ENCODE peak calls at places on chromosome 19, in seven cellular contexts. One of them, this sample, is unnamed.
A peak's percentile ranks its signal among the peaks of the same experiment; 100 is the strongest.

GRCh38 chr19:11453468-11454341 is 18.3 kb downstream of the PRKCSH start:
- ATAC-seq in A549: peak; percentile 38
- ATAC-seq in right lobe of liver: no peak
- ATAC-seq in right cardiac atrium: no peak
- ATAC-seq in lower lobe of right lung: no peak
- ATAC-seq in HCT116: no peak
- ATAC-seq in upper lobe of left lung: no peak
- ATAC-seq in this sample: no peak

GRCh38 chr19:51514866-51515481 is 13.4 kb upstream of the SIGLEC12 start:
- ATAC-seq in right cardiac atrium: no peak
- ATAC-seq in lower lobe of right lung: peak; percentile 53
- ATAC-seq in right lobe of liver: peak; percentile 87
- ATAC-seq in HCT116: peak; percentile 85
- ATAC-seq in upper lobe of left lung: peak; percentile 49
- ATAC-seq in A549: peak; percentile 86
- ATAC-seq in this sample: no peak

GRCh38 chr19:23407597-23407996 is 12.3 kb upstream of the ZNF91 start:
- ATAC-seq in lower lobe of right lung: no peak
- ATAC-seq in right lobe of liver: no peak
- ATAC-seq in right cardiac atrium: no peak
- ATAC-seq in upper lobe of left lung: no peak
- ATAC-seq in HCT116: no peak
- ATAC-seq in A549: no peak
- ATAC-seq in this sample: no peak

GRCh38 chr19:52492991-52493470 is 34.4 kb upstream of the ZNF808 start:
- ATAC-seq in HCT116: no peak
- ATAC-seq in right cardiac atrium: peak; percentile 51
- ATAC-seq in A549: no peak
- ATAC-seq in right lobe of liver: no peak
- ATAC-seq in upper lobe of left lung: no peak
- ATAC-seq in lower lobe of right lung: peak; percentile 59
- ATAC-seq in this sample: peak; percentile 57

GRCh38 chr19:43675269-43675879 is 5.4 kb upstream of the PLAUR start:
- ATAC-seq in A549: peak; percentile 83
- ATAC-seq in upper lobe of left lung: no peak
- ATAC-seq in lower lobe of right lung: peak; percentile 71
- ATAC-seq in right lobe of liver: peak; percentile 45
- ATAC-seq in HCT116: peak; percentile 89
- ATAC-seq in right cardiac atrium: peak; percentile 13
- ATAC-seq in this sample: no peak

GRCh38 chr19:10255358-10255757 is 3.3 kb downstream of the MRPL4 start:
- ATAC-seq in right cardiac atrium: no peak
- ATAC-seq in A549: no peak
- ATAC-seq in right lobe of liver: no peak
- ATAC-seq in HCT116: no peak
- ATAC-seq in upper lobe of left lung: no peak
- ATAC-seq in lower lobe of right lung: no peak
- ATAC-seq in this sample: no peak

GRCh38 chr19:2970201-2970838 is 7.0 kb upstream of the TLE6 start:
- ATAC-seq in A549: no peak
- ATAC-seq in right cardiac atrium: peak; percentile 34
- ATAC-seq in lower lobe of right lung: peak; percentile 45
- ATAC-seq in upper lobe of left lung: peak; percentile 10
- ATAC-seq in HCT116: no peak
- ATAC-seq in right lobe of liver: peak; percentile 18
- ATAC-seq in this sample: peak; percentile 35

GRCh38 chr19:7722231-7722651 is 9.7 kb downstream of the CLEC4G start:
- ATAC-seq in HCT116: no peak
- ATAC-seq in A549: no peak
- ATAC-seq in lower lobe of right lung: no peak
- ATAC-seq in right cardiac atrium: no peak
- ATAC-seq in upper lobe of left lung: no peak
- ATAC-seq in right lobe of liver: no peak
- ATAC-seq in this sample: no peak

GRCh38 chr19:40571005-40571318 is 5.7 kb upstream of the SHKBP1 start:
- ATAC-seq in right cardiac atrium: no peak
- ATAC-seq in right lobe of liver: no peak
- ATAC-seq in A549: no peak
- ATAC-seq in upper lobe of left lung: no peak
- ATAC-seq in lower lobe of right lung: no peak
- ATAC-seq in HCT116: no peak
- ATAC-seq in this sample: no peak

GRCh38 chr19:43779147-43779819 is 1.5 kb downstream of the KCNN4 start:
- ATAC-seq in right lobe of liver: no peak
- ATAC-seq in HCT116: no peak
- ATAC-seq in right cardiac atrium: peak; percentile 31
- ATAC-seq in lower lobe of right lung: peak; percentile 24
- ATAC-seq in A549: no peak
- ATAC-seq in upper lobe of left lung: no peak
- ATAC-seq in this sample: no peak

GRCh38 chr19:12314553-12314952 is 18.9 kb downstream of the ZNF563 start:
- ATAC-seq in upper lobe of left lung: no peak
- ATAC-seq in right cardiac atrium: no peak
- ATAC-seq in HCT116: no peak
- ATAC-seq in right lobe of liver: peak; percentile 88
- ATAC-seq in lower lobe of right lung: no peak
- ATAC-seq in A549: no peak
- ATAC-seq in this sample: no peak

GRCh38 chr19:58305932-58306323 is 751 bp downstream of the ERVK3-1 start:
- ATAC-seq in right lobe of liver: no peak
- ATAC-seq in lower lobe of right lung: no peak
- ATAC-seq in upper lobe of left lung: no peak
- ATAC-seq in HCT116: no peak
- ATAC-seq in A549: no peak
- ATAC-seq in right cardiac atrium: no peak
- ATAC-seq in this sample: no peak

GRCh38 chr19:51143486-51143885 is 1.4 kb downstream of the SIGLEC7 start:
- ATAC-seq in A549: no peak
- ATAC-seq in upper lobe of left lung: no peak
- ATAC-seq in right lobe of liver: no peak
- ATAC-seq in lower lobe of right lung: no peak
- ATAC-seq in HCT116: no peak
- ATAC-seq in right cardiac atrium: no peak
- ATAC-seq in this sample: no peak

GRCh38 chr19:55080121-55080914 is 4.6 kb downstream of the EPS8L1 start:
- ATAC-seq in A549: peak; percentile 87
- ATAC-seq in HCT116: peak; percentile 82
- ATAC-seq in upper lobe of left lung: peak; percentile 80
- ATAC-seq in right lobe of liver: peak; percentile 71
- ATAC-seq in right cardiac atrium: peak; percentile 72
- ATAC-seq in lower lobe of right lung: peak; percentile 88
- ATAC-seq in this sample: peak; percentile 23

GRCh38 chr19:10565028-10565566 is 713 bp downstream of the KRI1 start:
- ATAC-seq in A549: peak; percentile 32
- ATAC-seq in lower lobe of right lung: peak; percentile 6
- ATAC-seq in upper lobe of left lung: peak; percentile 18
- ATAC-seq in HCT116: peak; percentile 12
- ATAC-seq in right cardiac atrium: no peak
- ATAC-seq in right lobe of liver: no peak
- ATAC-seq in this sample: no peak

GRCh38 chr19:6767081-6767356 is 216 bp downstream of the SH2D3A start:
- ATAC-seq in right cardiac atrium: peak; percentile 22
- ATAC-seq in upper lobe of left lung: peak; percentile 25
- ATAC-seq in lower lobe of right lung: peak; percentile 52
- ATAC-seq in HCT116: peak; percentile 44
- ATAC-seq in A549: peak; percentile 40
- ATAC-seq in right lobe of liver: peak; percentile 35
- ATAC-seq in this sample: no peak

GRCh38 chr19:10111405-10111811 is at the start of gene P2RY11:
- ATAC-seq in lower lobe of right lung: peak; percentile 20
- ATAC-seq in upper lobe of left lung: no peak
- ATAC-seq in A549: no peak
- ATAC-seq in HCT116: no peak
- ATAC-seq in right lobe of liver: peak; percentile 9
- ATAC-seq in right cardiac atrium: no peak
- ATAC-seq in this sample: no peak

GRCh38 chr19:51023946-51024345 is 2.5 kb downstream of the KLK11 start:
- ATAC-seq in A549: no peak
- ATAC-seq in HCT116: no peak
- ATAC-seq in right lobe of liver: no peak
- ATAC-seq in lower lobe of right lung: no peak
- ATAC-seq in upper lobe of left lung: no peak
- ATAC-seq in right cardiac atrium: no peak
- ATAC-seq in this sample: no peak

GRCh38 chr19:46355991-46356669 is 9.2 kb downstream of the PPP5C start:
- ATAC-seq in A549: peak; percentile 31
- ATAC-seq in upper lobe of left lung: no peak
- ATAC-seq in right cardiac atrium: peak; percentile 3
- ATAC-seq in right lobe of liver: peak; percentile 13
- ATAC-seq in lower lobe of right lung: no peak
- ATAC-seq in HCT116: no peak
- ATAC-seq in this sample: no peak

GRCh38 chr19:46356670-46357055 is 9.8 kb downstream of the PPP5C start:
- ATAC-seq in A549: no peak
- ATAC-seq in right lobe of liver: no peak
- ATAC-seq in upper lobe of left lung: no peak
- ATAC-seq in right cardiac atrium: no peak
- ATAC-seq in HCT116: no peak
- ATAC-seq in lower lobe of right lung: no peak
- ATAC-seq in this sample: no peak

GRCh38 chr19:46353730-46354528 is 7.0 kb downstream of the PPP5C start:
- ATAC-seq in HCT116: no peak
- ATAC-seq in lower lobe of right lung: no peak
- ATAC-seq in upper lobe of left lung: no peak
- ATAC-seq in A549: no peak
- ATAC-seq in right cardiac atrium: no peak
- ATAC-seq in right lobe of liver: peak; percentile 9
- ATAC-seq in this sample: no peak

GRCh38 chr19:46357846-46358583 is 11.1 kb downstream of the PPP5C start:
- ATAC-seq in lower lobe of right lung: no peak
- ATAC-seq in A549: no peak
- ATAC-seq in upper lobe of left lung: no peak
- ATAC-seq in right cardiac atrium: no peak
- ATAC-seq in right lobe of liver: no peak
- ATAC-seq in HCT116: no peak
- ATAC-seq in this sample: no peak

GRCh38 chr19:46355234-46355990 is 8.5 kb downstream of the PPP5C start:
- ATAC-seq in A549: no peak
- ATAC-seq in lower lobe of right lung: no peak
- ATAC-seq in right cardiac atrium: peak; percentile 28
- ATAC-seq in upper lobe of left lung: no peak
- ATAC-seq in right lobe of liver: peak; percentile 88
- ATAC-seq in HCT116: no peak
- ATAC-seq in this sample: no peak
- H3K27ac ChIP-seq in A549: no peak overlapping the region
- H3K27ac ChIP-seq in lower lobe of right lung: no peak overlapping the region
- H3K27ac ChIP-seq in right cardiac atrium: peak overlapping the region; percentile 55
- H3K27ac ChIP-seq in upper lobe of left lung: peak overlapping the region; percentile 9
- H3K27ac ChIP-seq in right lobe of liver: peak overlapping the region; percentile 47
- H3K27ac ChIP-seq in HCT116: no peak overlapping the region
- H3K27ac ChIP-seq in this sample: no peak overlapping the region

DNA sequence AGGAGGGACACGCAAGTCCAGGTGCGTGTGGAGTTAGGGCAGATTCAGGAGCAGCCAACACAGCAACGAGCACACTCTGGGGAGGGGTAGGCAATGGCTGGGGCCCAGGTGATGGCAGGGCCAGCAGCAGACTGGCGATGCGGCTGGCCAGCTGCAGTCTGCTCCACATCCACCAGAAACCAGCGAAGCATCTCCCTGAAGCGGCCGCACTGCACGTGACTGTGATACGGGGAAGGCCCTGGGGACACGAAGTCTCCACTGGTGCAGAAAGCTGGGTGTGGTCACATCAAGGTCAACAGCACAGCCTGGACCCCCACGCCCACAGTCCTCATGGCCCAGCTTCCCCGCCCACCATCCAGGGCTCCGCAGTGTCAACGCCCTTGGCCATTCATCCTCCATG is 21.3 kb upstream of the EPHX3 start:
- ATAC-seq in A549: no peak
- ATAC-seq in upper lobe of left lung: no peak
- ATAC-seq in lower lobe of right lung: no peak
- ATAC-seq in right cardiac atrium: no peak
- ATAC-seq in HCT116: no peak
- ATAC-seq in right lobe of liver: no peak
- ATAC-seq in this sample: no peak
- H3K27ac ChIP-seq in A549: no peak overlapping the region
- H3K27ac ChIP-seq in upper lobe of left lung: peak overlapping the region; percentile 86
- H3K27ac ChIP-seq in lower lobe of right lung: peak overlapping the region; percentile 76
- H3K27ac ChIP-seq in right cardiac atrium: no peak overlapping the region
- H3K27ac ChIP-seq in HCT116: no peak overlapping the region
- H3K27ac ChIP-seq in right lobe of liver: no peak overlapping the region
- H3K27ac ChIP-seq in this sample: peak overlapping the region; percentile 87

GRCh38 chr19:19661675-19662251 is 1.7 kb downstream of the ATP13A1 start:
- ATAC-seq in upper lobe of left lung: no peak
- ATAC-seq in right cardiac atrium: no peak
- ATAC-seq in right lobe of liver: no peak
- ATAC-seq in lower lobe of right lung: peak; percentile 2
- ATAC-seq in A549: no peak
- ATAC-seq in HCT116: no peak
- ATAC-seq in this sample: no peak

GRCh38 chr19:19657397-19657783 is 6.1 kb downstream of the ATP13A1 start:
- ATAC-seq in lower lobe of right lung: no peak
- ATAC-seq in HCT116: no peak
- ATAC-seq in right lobe of liver: no peak
- ATAC-seq in A549: no peak
- ATAC-seq in upper lobe of left lung: no peak
- ATAC-seq in right cardiac atrium: no peak
- ATAC-seq in this sample: no peak

GRCh38 chr19:19662344-19662743 is 1.1 kb downstream of the ATP13A1 start:
- ATAC-seq in right lobe of liver: no peak
- ATAC-seq in lower lobe of right lung: no peak
- ATAC-seq in HCT116: no peak
- ATAC-seq in A549: no peak
- ATAC-seq in upper lobe of left lung: no peak
- ATAC-seq in right cardiac atrium: no peak
- ATAC-seq in this sample: no peak

GRCh38 chr19:19661141-19661674 is 2.3 kb downstream of the ATP13A1 start:
- ATAC-seq in A549: no peak
- ATAC-seq in right cardiac atrium: no peak
- ATAC-seq in upper lobe of left lung: no peak
- ATAC-seq in lower lobe of right lung: no peak
- ATAC-seq in HCT116: no peak
- ATAC-seq in right lobe of liver: no peak
- ATAC-seq in this sample: no peak

GRCh38 chr19:19659646-19660245 is 3.7 kb downstream of the ATP13A1 start:
- ATAC-seq in A549: no peak
- ATAC-seq in HCT116: no peak
- ATAC-seq in right cardiac atrium: no peak
- ATAC-seq in lower lobe of right lung: no peak
- ATAC-seq in upper lobe of left lung: no peak
- ATAC-seq in right lobe of liver: no peak
- ATAC-seq in this sample: no peak
- H3K27ac ChIP-seq in A549: no peak overlapping the region
- H3K27ac ChIP-seq in HCT116: no peak overlapping the region
- H3K27ac ChIP-seq in right cardiac atrium: no peak overlapping the region
- H3K27ac ChIP-seq in lower lobe of right lung: no peak overlapping the region
- H3K27ac ChIP-seq in upper lobe of left lung: no peak overlapping the region
- H3K27ac ChIP-seq in right lobe of liver: no peak overlapping the region
- H3K27ac ChIP-seq in this sample: no peak overlapping the region

GRCh38 chr19:29945017-29945416 is 3.0 kb downstream of the URI1 start:
- ATAC-seq in right cardiac atrium: no peak
- ATAC-seq in A549: no peak
- ATAC-seq in lower lobe of right lung: no peak
- ATAC-seq in upper lobe of left lung: no peak
- ATAC-seq in right lobe of liver: no peak
- ATAC-seq in HCT116: no peak
- ATAC-seq in this sample: no peak
- H3K27ac ChIP-seq in right cardiac atrium: no peak overlapping the region
- H3K27ac ChIP-seq in A549: no peak overlapping the region
- H3K27ac ChIP-seq in lower lobe of right lung: no peak overlapping the region
- H3K27ac ChIP-seq in upper lobe of left lung: no peak overlapping the region
- H3K27ac ChIP-seq in right lobe of liver: no peak overlapping the region
- H3K27ac ChIP-seq in HCT116: no peak overlapping the region
- H3K27ac ChIP-seq in this sample: peak overlapping the region; percentile 56

This sample was measured in gastroesophageal sphincter.